ENCODE peak calls at places on chromosomes 16 and 17, in six cellular contexts. B is choroid plexus epithelial cell, Y is lung, O is lower leg skin, D is uterus, P is heart right ventricle. I is an unnamed sample.
A peak's percentile ranks its signal among the peaks of the same experiment; 100 is the strongest.

GRCh38 chr17:64148017-64148631 is 18.2 kb upstream of the ERN1 start:
- DNase-seq in O (peak; percentile 75), Y (no peak), P (peak; percentile 54), B (no peak), D (no peak), I (no peak)

GRCh38 chr17:21375162-21375560 is 996 bp upstream of the KCNJ12 start:
- DNase-seq in B (no peak), Y (no peak), D (no peak), O (no peak), P (no peak), I (no peak)

GRCh38 chr17:7014995-7015586 is 2.7 kb downstream of the RNASEK start:
- DNase-seq in P (no peak), B (peak; percentile 91), O (no peak), D (no peak), Y (no peak), I (peak; percentile 76)

GRCh38 chr17:74729368-74729767 is 7.7 kb upstream of the RAB37 start:
- DNase-seq in O (no peak), D (no peak), P (no peak), Y (no peak), B (no peak), I (no peak)

GRCh38 chr17:6981426-6981825 is 14.4 kb upstream of the ALOX12 start:
- DNase-seq in Y (no peak), O (no peak), B (no peak), P (no peak), D (no peak), I (no peak)

GRCh38 chr16:70720431-70721201 is 34.8 kb upstream of the MTSS2 start:
- DNase-seq in B (no peak), O (no peak), P (no peak), Y (no peak), D (no peak), I (no peak)

GRCh38 chr17:36475346-36475970 is 11.0 kb upstream of the ZNHIT3 start:
- DNase-seq in Y (no peak), P (no peak), O (no peak), D (no peak), B (no peak), I (no peak)

GRCh38 chr17:66461343-66461995 is 159.1 kb downstream of the PRKCA start:
- DNase-seq in P (no peak), B (no peak), O (peak; percentile 14), D (no peak), Y (no peak), I (no peak)

GRCh38 chr17:41580244-41580575 is 6.5 kb downstream of the KRT14 start:
- DNase-seq in D (no peak), P (no peak), O (no peak), B (no peak), Y (no peak), I (no peak)

GRCh38 chr16:57023541-57024249 is 34.3 kb downstream of the NLRC5 start:
- DNase-seq in O (no peak), P (no peak), D (no peak), Y (no peak), B (no peak), I (no peak)

GRCh38 chr16:58284021-58284420 is 10.8 kb downstream of the PRSS54 start:
- DNase-seq in Y (no peak), D (no peak), B (no peak), O (no peak), P (no peak), I (no peak)

GRCh38 chr16:51407199-51407598 is 256.1 kb upstream of the SALL1 start:
- DNase-seq in Y (no peak), P (no peak), B (no peak), O (no peak), D (no peak), I (no peak)

GRCh38 chr16:21708533-21709115 is 44.9 kb downstream of the OTOA start:
- DNase-seq in B (peak; percentile 79), O (peak; percentile 95), P (peak; percentile 77), Y (peak; percentile 76), D (peak; percentile 66), I (peak; percentile 44)

GRCh38 chr17:73126716-73127473 is 34.4 kb upstream of the SLC39A11 start:
- DNase-seq in O (no peak), B (no peak), P (no peak), Y (no peak), D (no peak), I (no peak)

GRCh38 chr17:81067331-81067730 is 32.4 kb downstream of the BAIAP2 start:
- DNase-seq in D (no peak), Y (no peak), B (peak; percentile 47), O (no peak), P (no peak), I (peak; percentile 45)

GRCh38 chr16:1026784-1027415 is 45.3 kb downstream of the SOX8 start:
- DNase-seq in P (no peak), Y (no peak), O (no peak), D (no peak), B (no peak), I (no peak)

GRCh38 chr16:64409762-64410161 is 712.1 kb downstream of the CDH11 start:
- DNase-seq in O (no peak), D (peak; percentile 18), B (no peak), Y (no peak), P (no peak), I (no peak)

GRCh38 chr17:81519284-81520020 is 6.9 kb upstream of the ACTG1 start:
- DNase-seq in Y (peak; percentile 69), D (peak; percentile 47), P (no peak), B (no peak), O (no peak), I (no peak)

GRCh38 chr17:81329927-81330883 is 35.1 kb upstream of the SLC38A10 start:
- DNase-seq in B (no peak), O (no peak), D (no peak), P (no peak), Y (no peak), I (no peak)

GRCh38 chr17:55609737-55610201 is 98.5 kb upstream of the SMIM36 start:
- DNase-seq in B (peak; percentile 95), D (no peak), Y (no peak), O (no peak), P (no peak), I (no peak)

DNA sequence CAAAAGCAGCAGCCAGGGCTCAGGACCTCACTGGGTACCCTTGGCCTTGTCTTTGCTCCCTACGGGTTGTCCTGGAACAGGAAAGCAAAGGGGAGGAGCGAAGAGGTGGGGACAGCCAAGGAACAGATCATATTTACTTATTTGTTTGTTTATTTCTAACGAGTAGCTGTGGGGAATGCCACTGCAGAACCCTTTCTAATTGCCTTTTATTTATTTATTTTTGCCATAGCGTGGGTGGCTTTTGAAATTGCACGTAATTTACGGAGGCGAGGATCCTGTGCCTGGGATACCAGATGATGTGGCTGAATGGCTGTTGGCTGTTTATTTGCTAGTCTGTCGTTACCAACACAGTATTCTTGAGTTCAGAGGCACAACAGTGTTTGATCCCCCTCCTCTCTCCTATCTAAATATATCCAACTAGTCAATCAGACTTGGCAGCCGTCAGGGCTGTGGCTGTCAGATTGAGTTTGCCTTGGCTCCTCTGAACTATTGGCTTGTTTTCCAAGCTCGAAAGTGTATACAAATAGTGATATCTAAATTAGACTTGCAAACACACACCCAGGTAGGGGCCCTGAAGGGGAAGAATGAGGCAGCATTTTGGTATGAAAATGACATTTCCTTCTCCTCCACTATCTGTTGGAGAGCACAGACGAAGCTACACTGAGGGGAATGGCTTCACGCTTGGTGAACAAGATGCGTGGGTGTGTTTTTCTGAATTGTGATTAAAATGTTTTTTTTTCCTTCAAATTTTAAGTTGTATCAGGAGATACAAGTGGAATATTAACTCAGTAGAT is 110.4 kb downstream of the MSI2 start:
- DNase-seq in Y (no peak), P (no peak), D (no peak), B (no peak), O (no peak), I (no peak)
- H3K4me3 ChIP-seq in Y (no peak overlapping the region), P (no peak overlapping the region), D (no peak overlapping the region), B (no peak overlapping the region), O (no peak overlapping the region), I (no peak overlapping the region)

DNA sequence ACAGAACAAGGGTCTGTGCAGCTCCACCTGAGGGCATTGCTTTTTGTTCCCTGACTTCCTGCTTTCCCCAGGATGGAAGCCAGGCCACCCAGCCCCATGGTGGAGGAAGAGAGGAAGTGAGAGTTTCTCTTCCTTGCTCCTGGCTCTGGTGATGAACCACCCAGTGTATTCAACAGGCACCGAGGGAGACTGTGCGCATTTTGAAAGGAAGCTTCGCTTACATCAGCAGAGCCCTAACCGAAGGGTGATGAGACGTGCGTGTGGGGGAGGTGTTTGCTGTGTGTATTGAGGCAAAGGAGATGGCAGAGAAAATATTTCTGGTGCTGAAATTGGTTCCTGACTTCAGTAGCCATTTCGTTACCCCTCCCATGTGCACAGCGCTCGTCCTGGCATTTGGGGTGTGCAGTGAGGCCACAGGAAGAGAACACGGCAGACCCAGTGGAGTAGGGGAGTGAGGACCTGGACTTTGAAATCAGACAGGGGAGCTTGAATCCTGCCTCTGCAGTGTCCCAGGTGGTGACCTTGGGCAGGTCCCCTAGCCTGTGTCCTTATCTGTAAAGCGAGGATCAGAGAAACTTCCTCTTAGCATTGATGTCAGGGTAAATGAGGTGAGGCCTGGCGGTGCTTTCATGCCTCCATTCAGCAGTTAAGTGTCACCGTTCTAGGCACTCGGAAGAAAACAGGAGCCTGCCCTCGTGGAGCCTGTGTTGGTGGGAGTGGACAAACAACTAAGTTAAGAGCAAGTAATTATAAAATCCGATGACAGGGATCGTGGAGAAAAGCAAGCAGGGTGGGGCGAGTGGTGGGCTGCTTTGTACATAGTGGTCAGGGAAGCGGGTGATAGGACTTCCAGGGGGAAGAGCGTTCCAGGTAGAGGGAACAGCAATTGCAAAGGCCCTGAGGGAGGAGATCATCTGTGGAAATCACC is 7.4 kb downstream of the CMIP start:
- DNase-seq in Y (no peak), D (no peak), O (no peak), B (no peak), P (peak; percentile 51), I (no peak)
- TF ChIP-seq CTCF in Y (no peak), D (no peak), O (peak; percentile 73), B (no peak), P (no peak), I (no peak)

GRCh38 chr16:17396762-17397498 is 73.8 kb downstream of the XYLT1 start:
- DNase-seq in Y (peak; percentile 70), D (no peak), B (peak; percentile 56), P (peak; percentile 35), O (peak; percentile 62), I (no peak)

GRCh38 chr16:17392857-17393421 is 77.8 kb downstream of the XYLT1 start:
- DNase-seq in B (no peak), O (no peak), D (no peak), P (no peak), Y (no peak), I (no peak)

GRCh38 chr16:17392127-17392856 is 78.5 kb downstream of the XYLT1 start:
- DNase-seq in D (no peak), Y (no peak), B (no peak), P (no peak), O (no peak), I (no peak)

GRCh38 chr16:17395849-17396480 is 74.8 kb downstream of the XYLT1 start:
- DNase-seq in B (no peak), O (peak; percentile 76), P (no peak), D (peak; percentile 44), Y (no peak), I (no peak)

DNA sequence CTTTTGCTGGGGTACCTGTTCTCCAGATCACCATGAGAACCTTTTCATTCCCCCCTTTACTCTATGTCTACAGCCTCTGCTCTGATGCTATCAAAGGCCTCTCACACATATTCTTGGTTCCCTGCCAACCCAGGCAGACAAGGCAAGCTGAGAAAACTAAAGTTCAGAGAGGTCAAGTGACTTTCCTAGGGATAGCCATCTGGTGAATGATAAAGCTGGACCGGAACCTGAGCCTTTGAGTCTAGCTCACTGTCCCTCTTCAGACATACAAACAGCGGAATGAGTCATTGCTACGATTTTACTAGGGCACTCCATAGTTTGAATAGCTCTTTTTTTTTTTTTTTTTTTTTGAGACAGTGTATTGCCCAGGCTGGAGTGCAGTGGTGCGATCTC is 73.3 kb downstream of the XYLT1 start:
- DNase-seq in P (peak; percentile 32), O (no peak), Y (no peak), D (no peak), B (peak; percentile 25), I (no peak)
- H3K4me3 ChIP-seq in P (no peak overlapping the region), O (no peak overlapping the region), Y (no peak overlapping the region), D (no peak overlapping the region), B (no peak overlapping the region), I (no peak overlapping the region)

GRCh38 chr17:57536289-57536688 is 208.8 kb downstream of the CCDC182 start:
- DNase-seq in D (no peak), P (no peak), Y (no peak), O (no peak), B (no peak), I (no peak)
- TF ChIP-seq CTCF in D (no peak), P (no peak), Y (no peak), O (no peak), B (no peak), I (no peak)

I was measured in astrocyte of the cerebellum.